ENCODE peak calls at places on chromosome 5, in seven cellular contexts. E, K, D, C, R, O and Q are unnamed samples.

GRCh38 chr5:168947212-168947868 is 353.6 kb downstream of the SLIT3 start:
- DNase-seq in E (peak), K (no peak), R (peak), C (no peak), D (no peak), O (peak), Q (no peak)

GRCh38 chr5:96562614-96563013 is 99.6 kb upstream of the CAST start:
- DNase-seq in E (peak), R (no peak), O (no peak), C (no peak), K (no peak), D (no peak), Q (no peak)

GRCh38 chr5:141715340-141715905 is 33.4 kb upstream of the ARAP3 start:
- DNase-seq in K (no peak), C (no peak), R (no peak), D (no peak), E (no peak), O (no peak), Q (no peak)

GRCh38 chr5:29122306-29122705 is 2071.2 kb upstream of the CDH6 start:
- DNase-seq in O (no peak), D (no peak), R (no peak), E (no peak), C (no peak), K (no peak), Q (no peak)

GRCh38 chr5:140690376-140690932 is 716 bp downstream of the HARS1 start:
- DNase-seq in C (no peak), K (no peak), E (no peak), R (no peak), O (no peak), D (no peak), Q (no peak)

GRCh38 chr5:96567188-96567587 is 95.0 kb upstream of the CAST start:
- DNase-seq in E (peak), K (no peak), R (no peak), D (no peak), C (no peak), O (no peak), Q (no peak)

GRCh38 chr5:38258319-38259061 is at the start of gene EGFLAM:
- DNase-seq in O (no peak), D (no peak), E (no peak), R (peak), K (no peak), C (no peak), Q (no peak)

GRCh38 chr5:125411163-125412050 is 665.0 kb upstream of the ZNF608 start:
- DNase-seq in K (peak), O (peak), D (no peak), C (no peak), E (no peak), R (peak), Q (no peak)

GRCh38 chr5:155665371-155665770 is 651.8 kb downstream of the KIF4B start:
- DNase-seq in K (no peak), D (no peak), C (no peak), O (no peak), R (no peak), E (no peak), Q (no peak)

GRCh38 chr5:93595420-93596136 is 12.6 kb downstream of the NR2F1 start:
- DNase-seq in E (no peak), K (peak), R (no peak), O (no peak), D (no peak), C (no peak), Q (no peak)

GRCh38 chr5:53631251-53631650 is 70.8 kb downstream of the NDUFS4 start:
- DNase-seq in E (no peak), R (no peak), K (no peak), D (no peak), O (no peak), C (no peak), Q (no peak)

GRCh38 chr5:36357391-36357790 is 55.7 kb upstream of the RANBP3L start:
- DNase-seq in O (no peak), C (no peak), D (no peak), K (no peak), E (peak), R (no peak), Q (no peak)